ENCODE peak calls at places on chromosome 19, in seven cellular contexts. P is psoas muscle; Y is activated CD8-positive, alpha-beta T cell treated with anti-CD3 and anti-CD28 coated beads, Interleukin-2, amount 10 ng/mL, durations not matched to agents 7 days and 5 days; E is gastroesophageal sphincter; M is GM12878; H is activated T-cell treated with anti-CD3 and anti-CD28 coated beads, Interleukin-2, amount 50 U/mL, for 4 hours; B is Right ventricle myocardium inferior. Z is an unnamed sample.

GRCh38 chr19:30371157-30371845 is 883 bp upstream of the ZNF536 start:
- ATAC-seq in P (no peak), Y (no peak), E (no peak), M (no peak), H (no peak), B (no peak), Z (no peak)

GRCh38 chr19:13044160-13044853 is 49.0 kb downstream of the NFIX start:
- ATAC-seq in P (peak), Y (peak), E (no peak), M (no peak), H (peak), B (peak), Z (peak)

GRCh38 chr19:7944177-7944761 is 803 bp upstream of the TIMM44 start:
- ATAC-seq in P (peak), Y (peak), E (peak), M (peak), H (peak), B (peak), Z (peak)

GRCh38 chr19:35151273-35152065 is 3.1 kb upstream of the FXYD5 start:
- ATAC-seq in P (no peak), Y (no peak), E (no peak), M (no peak), H (no peak), B (no peak), Z (no peak)

GRCh38 chr19:50030225-50030624 is 4.4 kb downstream of the ZNF473 start:
- ATAC-seq in P (no peak), Y (no peak), E (no peak), M (no peak), H (no peak), B (no peak), Z (no peak)

GRCh38 chr19:9917322-9917721 is 19.0 kb downstream of the OLFM2 start:
- ATAC-seq in P (no peak), Y (no peak), E (peak), M (peak), H (peak), B (peak), Z (peak)

GRCh38 chr19:35099155-35099896 is 16.3 kb upstream of the FXYD3 start:
- ATAC-seq in P (no peak), Y (no peak), E (no peak), M (no peak), H (no peak), B (peak), Z (peak)

GRCh38 chr19:13102666-13103584 is at the start of gene LYL1:
- ATAC-seq in P (peak), Y (peak), E (peak), M (peak), H (peak), B (peak), Z (peak)

GRCh38 chr19:46189971-46190335 is 39.6 kb upstream of the IGFL1 start:
- ATAC-seq in P (no peak), Y (no peak), E (no peak), M (no peak), H (no peak), B (no peak), Z (no peak)

GRCh38 chr19:33186431-33186830 is 7.7 kb upstream of the LRP3 start:
- ATAC-seq in P (no peak), Y (no peak), E (no peak), M (no peak), H (no peak), B (no peak), Z (no peak)

GRCh38 chr19:5436101-5436947 is 18.9 kb upstream of the ZNRF4 start:
- ATAC-seq in P (no peak), Y (no peak), E (no peak), M (no peak), H (no peak), B (no peak), Z (no peak)

GRCh38 chr19:42388851-42389489 is 1.1 kb downstream of the CNFN start:
- ATAC-seq in P (no peak), Y (no peak), E (no peak), M (no peak), H (no peak), B (no peak), Z (no peak)

GRCh38 chr19:17035842-17036424 is 9.3 kb upstream of the CPAMD8 start:
- ATAC-seq in P (no peak), Y (no peak), E (no peak), M (no peak), H (no peak), B (peak), Z (peak)

GRCh38 chr19:48271531-48272151 is 1.8 kb downstream of the ZNF114 start:
- ATAC-seq in P (peak), Y (peak), E (peak), M (peak), H (peak), B (peak), Z (peak)

GRCh38 chr19:18921593-18921992 is 2.1 kb downstream of the DDX49 start:
- ATAC-seq in P (no peak), Y (no peak), E (no peak), M (no peak), H (no peak), B (no peak), Z (no peak)

GRCh38 chr19:6126335-6126974 is 9.0 kb upstream of the ACSBG2 start:
- ATAC-seq in P (no peak), Y (peak), E (no peak), M (peak), H (no peak), B (peak), Z (peak)

GRCh38 chr19:13267889-13268288 is 117.7 kb downstream of the IER2 start:
- ATAC-seq in P (no peak), Y (no peak), E (no peak), M (no peak), H (no peak), B (no peak), Z (no peak)

GRCh38 chr19:1183543-1184172 is 9.6 kb upstream of the SBNO2 start:
- ATAC-seq in P (no peak), Y (no peak), E (no peak), M (peak), H (no peak), B (no peak), Z (peak)